ENCODE peak calls at places on chromosome 21, in nine cellular contexts. D, X, M, P, V, Q, H, J and B are unnamed samples.

GRCh38 chr21:35026617-35027557 is 22.2 kb downstream of the RUNX1 start:
- DNase-seq in X (no peak), V (peak; percentile 42), Q (peak; percentile 71), P (peak; percentile 53), D (peak; percentile 67), M (no peak), J (no peak), H (peak; percentile 76), B (peak; percentile 75)

GRCh38 chr21:26909972-26910371 is 56.9 kb downstream of the ADAMTS5 start:
- DNase-seq in H (no peak), J (peak; percentile 19), X (no peak), V (peak; percentile 7), Q (no peak), P (peak; percentile 49), M (no peak), D (no peak), B (peak; percentile 53)

GRCh38 chr21:45064618-45065399 is 9.6 kb upstream of the ADARB1 start:
- DNase-seq in H (no peak), V (no peak), Q (no peak), D (no peak), J (no peak), M (no peak), P (no peak), X (no peak), B (no peak)

GRCh38 chr21:28359300-28359699 is 633.4 kb downstream of the LTN1 start:
- DNase-seq in M (no peak), P (no peak), H (no peak), V (no peak), J (no peak), X (no peak), D (no peak), Q (no peak), B (no peak)

GRCh38 chr21:42171091-42172053 is 47.6 kb upstream of the ABCG1 start:
- DNase-seq in V (peak; percentile 68), J (peak; percentile 5), M (peak; percentile 17), Q (peak; percentile 91), P (no peak), D (no peak), X (no peak), H (peak; percentile 32), B (no peak)

GRCh38 chr21:38314534-38314933 is 57.7 kb downstream of the KCNJ15 start:
- DNase-seq in Q (no peak), V (no peak), D (no peak), P (no peak), H (peak; percentile 71), X (no peak), J (no peak), M (no peak), B (no peak)

GRCh38 chr21:44062380-44062779 is 44.8 kb upstream of the PWP2 start:
- DNase-seq in X (no peak), V (no peak), Q (no peak), H (no peak), J (no peak), D (no peak), P (no peak), M (no peak), B (no peak)

GRCh38 chr21:37742532-37742931 is 173.7 kb downstream of the KCNJ6 start:
- DNase-seq in Q (no peak), J (no peak), D (no peak), P (no peak), X (peak; percentile 9), V (no peak), M (no peak), H (no peak), B (no peak)

GRCh38 chr21:31283025-31283424 is 61.0 kb downstream of the TIAM1 start:
- DNase-seq in J (no peak), P (no peak), X (no peak), D (no peak), V (no peak), M (no peak), H (no peak), Q (no peak), B (no peak)

GRCh38 chr21:32477424-32477745 is 64.9 kb downstream of the EVA1C start:
- DNase-seq in J (no peak), H (no peak), P (no peak), M (no peak), V (no peak), X (no peak), Q (no peak), D (no peak), B (no peak)

GRCh38 chr21:34266322-34266721 is 97.5 kb upstream of the KCNE2 start:
- DNase-seq in P (no peak), V (no peak), J (no peak), X (no peak), M (no peak), H (no peak), D (no peak), Q (no peak), B (no peak)

GRCh38 chr21:39633043-39633442 is 20.3 kb downstream of the B3GALT5 start:
- DNase-seq in D (peak; percentile 6), P (no peak), X (peak; percentile 46), Q (no peak), J (peak; percentile 53), H (no peak), V (no peak), M (no peak), B (no peak)

GRCh38 chr21:42459065-42459430 is 37.0 kb downstream of the RSPH1 start:
- DNase-seq in V (no peak), X (no peak), P (no peak), Q (peak; percentile 6), M (no peak), J (no peak), D (no peak), H (no peak), B (no peak)

GRCh38 chr21:39141502-39141901 is 41.7 kb downstream of the PSMG1 start:
- DNase-seq in M (no peak), Q (peak; percentile 30), J (peak; percentile 67), X (peak; percentile 47), D (no peak), P (no peak), H (no peak), V (no peak), B (no peak)

GRCh38 chr21:45085700-45086099 is 11.3 kb downstream of the ADARB1 start:
- DNase-seq in Q (no peak), H (no peak), J (no peak), X (no peak), P (no peak), D (no peak), M (no peak), V (no peak), B (no peak)

GRCh38 chr21:45022736-45023135 is 51.6 kb upstream of the ADARB1 start:
- DNase-seq in V (no peak), P (no peak), X (no peak), H (peak; percentile 25), M (no peak), J (no peak), Q (no peak), D (no peak), B (no peak)

GRCh38 chr21:20902511-20902910 is 95.7 kb upstream of the NCAM2 start:
- DNase-seq in Q (no peak), H (no peak), D (no peak), V (no peak), P (no peak), J (no peak), M (no peak), X (no peak), B (no peak)
- TF ChIP-seq CTCF in Q (no peak), H (no peak), D (no peak), V (no peak), P (no peak), J (no peak), M (no peak), X (no peak), B (no peak)

DNA sequence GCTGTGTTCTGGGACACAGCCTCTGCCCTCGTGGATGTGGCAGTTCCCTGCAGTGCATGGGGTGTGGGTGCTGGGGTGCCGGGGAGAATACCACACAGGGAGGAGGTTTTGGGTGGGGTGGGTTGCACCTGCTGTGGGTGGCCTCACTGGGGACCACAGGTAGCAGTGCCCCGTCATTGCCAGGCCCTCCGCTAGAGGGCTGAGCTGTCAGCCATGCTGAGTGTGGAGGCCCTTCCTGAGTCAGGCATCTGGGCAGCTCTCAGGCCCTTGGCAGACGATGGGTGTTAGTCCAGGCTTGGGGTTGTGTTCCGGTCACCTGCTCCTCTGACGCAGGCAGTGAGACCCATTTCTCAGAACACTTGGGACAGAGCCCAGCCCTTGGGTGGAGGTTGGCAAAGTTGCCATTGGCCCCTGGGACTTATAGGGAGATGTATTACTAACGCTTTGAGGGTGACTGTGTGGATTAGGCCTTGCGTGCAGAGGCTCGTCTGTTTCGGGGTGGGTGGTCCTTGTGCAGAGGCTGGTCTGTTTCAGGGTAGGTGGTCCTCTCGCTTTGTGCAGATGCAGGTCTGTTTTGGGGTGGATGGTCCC is 23.9 kb downstream of the PCNT start:
- DNase-seq in V (peak; percentile 80), P (no peak), Q (no peak), H (no peak), J (peak; percentile 95), X (peak; percentile 4), M (peak; percentile 77), D (no peak), B (no peak)
- TF ChIP-seq CTCF in V (peak; percentile 16), P (peak; percentile 6), Q (no peak), H (no peak), J (peak; percentile 50), X (no peak), M (no peak), D (no peak), B (no peak)

DNA sequence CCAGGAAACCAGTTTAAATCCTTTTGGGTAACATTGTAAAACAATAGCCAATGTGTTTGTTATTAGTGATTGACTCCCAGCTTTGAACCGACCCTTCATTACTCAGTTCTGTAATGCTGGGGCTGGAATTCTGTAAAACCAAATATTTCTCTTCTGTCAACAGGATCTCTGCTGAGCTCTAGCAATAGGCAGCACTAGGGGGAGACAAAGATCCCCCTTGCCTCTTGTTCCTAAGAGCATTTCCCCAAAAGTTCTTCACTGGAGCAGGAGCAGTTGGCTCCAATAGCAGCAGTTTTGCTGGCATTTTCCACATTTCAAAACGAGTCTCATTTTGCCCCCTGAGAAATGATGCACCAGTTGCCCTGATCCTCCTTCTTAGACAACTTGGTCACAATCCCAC is 1671.1 kb downstream of the MRPL39 start:
- DNase-seq in H (no peak), Q (no peak), V (no peak), J (peak; percentile 5), P (no peak), X (no peak), M (no peak), D (no peak), B (no peak)
- TF ChIP-seq CTCF in H (peak; percentile 16), Q (no peak), V (peak; percentile 41), J (no peak), P (peak; percentile 17), X (no peak), M (no peak), D (no peak), B (no peak)

DNA sequence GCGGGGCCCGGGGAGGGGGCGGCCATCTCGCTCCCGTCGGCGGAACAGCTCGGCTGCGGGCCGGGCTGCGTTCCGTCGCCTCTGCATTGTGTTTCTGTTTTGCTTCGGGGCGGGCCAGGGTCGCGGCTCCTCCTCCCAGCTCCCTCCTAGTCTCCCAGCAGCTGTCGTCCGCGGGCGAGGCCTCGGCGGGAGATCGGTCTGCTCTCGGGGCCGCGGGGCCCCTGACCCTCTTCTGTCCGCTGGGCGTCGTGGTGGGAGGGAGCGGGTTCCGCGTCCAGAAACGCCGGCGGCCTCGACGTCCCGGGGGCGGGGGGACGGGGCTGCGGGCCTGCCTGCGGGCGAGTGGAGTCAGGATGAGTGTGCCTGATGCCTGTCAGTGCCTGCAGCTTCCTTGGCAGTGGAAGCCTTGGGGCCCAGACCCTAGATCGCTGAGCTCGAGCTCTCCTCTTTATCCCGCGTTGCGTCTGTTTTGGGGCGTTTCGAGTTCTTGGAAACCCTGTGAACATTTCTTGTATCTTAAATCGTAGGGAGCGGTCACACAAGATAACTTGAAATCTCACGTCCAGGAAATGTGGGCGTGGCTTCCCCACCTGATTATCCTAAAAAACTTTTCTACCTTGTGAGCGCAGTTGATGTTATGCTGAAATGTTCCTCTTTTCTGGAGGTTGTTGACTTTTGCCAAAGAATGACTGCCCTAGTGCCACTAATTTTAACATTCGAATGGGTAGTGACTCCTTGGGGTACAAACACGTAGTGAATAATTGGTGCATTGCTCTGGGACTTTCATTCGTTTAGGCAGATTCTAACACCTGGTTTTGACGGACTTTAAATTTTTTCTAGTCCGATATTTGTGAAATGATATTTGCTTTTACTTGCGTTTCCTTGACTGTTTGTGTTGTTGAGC is 676 bp downstream of the MORC3 start:
- DNase-seq in J (peak; percentile 73), Q (peak; percentile 71), V (no peak), M (no peak), X (peak; percentile 76), H (peak; percentile 75), P (no peak), D (peak; percentile 66), B (peak; percentile 74)
- TF ChIP-seq CTCF in J (no peak), Q (no peak), V (no peak), M (no peak), X (no peak), H (no peak), P (no peak), D (no peak), B (no peak)